ENCODE peak calls at places on chromosomes 16 and 17, in six cellular contexts. R is AG10803, P is BJ, U is osteoblast, Z is GM20000, J is fibroblast of lung. A is an unnamed sample.
A peak's percentile ranks its signal among the peaks of the same experiment; 100 is the strongest.

GRCh38 chr16:12257926-12258561 is 281.5 kb downstream of the SNX29 start:
- DNase-seq in R (no peak), P (no peak), U (peak; percentile 17), Z (no peak), J (no peak), A (no peak)

GRCh38 chr17:549197-550040 is 165.2 kb downstream of the VPS53 start:
- DNase-seq in R (peak; percentile 71), P (peak; percentile 59), U (peak; percentile 77), Z (no peak), J (peak; percentile 87), A (no peak)

GRCh38 chr16:80997139-80997798 is 9.4 kb downstream of the CMC2 start:
- DNase-seq in R (peak; percentile 39), P (no peak), U (no peak), Z (peak; percentile 31), J (peak; percentile 53), A (peak; percentile 43)

GRCh38 chr17:43723697-43724359 is 34.8 kb downstream of the SOST start:
- DNase-seq in R (peak; percentile 88), P (no peak), U (peak; percentile 88), Z (no peak), J (peak; percentile 62), A (peak; percentile 33)

GRCh38 chr17:57534863-57535651 is 210.0 kb downstream of the CCDC182 start:
- DNase-seq in R (no peak), P (no peak), U (peak; percentile 80), Z (no peak), J (no peak), A (no peak)

GRCh38 chr17:62670202-62670821 is 42.8 kb downstream of the MRC2 start:
- DNase-seq in R (no peak), P (no peak), U (no peak), Z (no peak), J (no peak), A (no peak)

GRCh38 chr16:73616186-73616585 is 568.3 kb upstream of the ZFHX3 start:
- DNase-seq in R (peak; percentile 3), P (no peak), U (no peak), Z (no peak), J (no peak), A (peak; percentile 60)

GRCh38 chr16:11497851-11498289 is 88.8 kb downstream of the LITAF start:
- DNase-seq in R (peak; percentile 4), P (no peak), U (peak; percentile 92), Z (no peak), J (peak; percentile 67), A (no peak)

GRCh38 chr17:51647873-51648272 is 387.5 kb downstream of the UTP18 start:
- DNase-seq in R (no peak), P (no peak), U (no peak), Z (no peak), J (peak; percentile 1), A (no peak)

GRCh38 chr16:85784813-85785212 is 14.5 kb downstream of the EMC8 start:
- DNase-seq in R (no peak), P (no peak), U (no peak), Z (no peak), J (no peak), A (no peak)

GRCh38 chr17:63189930-63190329 is 223.9 kb downstream of the TANC2 start:
- DNase-seq in R (no peak), P (no peak), U (no peak), Z (no peak), J (no peak), A (no peak)

GRCh38 chr16:48558269-48558915 is 51.6 kb downstream of the N4BP1 start:
- DNase-seq in R (peak; percentile 79), P (no peak), U (no peak), Z (no peak), J (no peak), A (no peak)

GRCh38 chr17:57404073-57404472 is 147.8 kb downstream of the MSI2 start:
- DNase-seq in R (no peak), P (no peak), U (no peak), Z (peak; percentile 32), J (no peak), A (peak; percentile 37)

GRCh38 chr17:45155483-45155882 is 6.2 kb upstream of the HEXIM2 start:
- DNase-seq in R (no peak), P (no peak), U (no peak), Z (no peak), J (no peak), A (no peak)

GRCh38 chr16:14186007-14186953 is 115.2 kb downstream of the MRTFB start:
- DNase-seq in R (peak; percentile 83), P (no peak), U (no peak), Z (no peak), J (peak; percentile 92), A (peak; percentile 3)

GRCh38 chr17:15143524-15143923 is 121.6 kb downstream of the PMP22 start:
- DNase-seq in R (no peak), P (no peak), U (no peak), Z (no peak), J (no peak), A (no peak)

GRCh38 chr16:52976539-52977167 is 76.0 kb downstream of the CHD9NB start:
- DNase-seq in R (peak; percentile 31), P (no peak), U (peak; percentile 57), Z (peak; percentile 37), J (peak; percentile 10), A (peak; percentile 44)

GRCh38 chr16:11354407-11354732 is 9.1 kb downstream of the RMI2 start:
- DNase-seq in R (no peak), P (no peak), U (no peak), Z (no peak), J (no peak), A (peak; percentile 79)

GRCh38 chr17:3916825-3917224 is 560 bp upstream of the P2RX1 start:
- DNase-seq in R (no peak), P (no peak), U (peak; percentile 80), Z (peak; percentile 32), J (no peak), A (no peak)

GRCh38 chr17:41917192-41917591 is 1.6 kb downstream of the ACLY start:
- DNase-seq in R (peak; percentile 87), P (no peak), U (peak; percentile 90), Z (no peak), J (peak; percentile 79), A (no peak)

GRCh38 chr16:75559002-75559401 is 3.0 kb upstream of the TMEM231 start:
- DNase-seq in R (no peak), P (no peak), U (no peak), Z (no peak), J (no peak), A (no peak)

GRCh38 chr16:23821875-23822688 is 13.7 kb upstream of the PRKCB start:
- DNase-seq in R (no peak), P (no peak), U (no peak), Z (no peak), J (no peak), A (no peak)

GRCh38 chr17:44043326-44043725 is 23.1 kb downstream of the LSM12 start:
- DNase-seq in R (peak; percentile 73), P (no peak), U (peak; percentile 93), Z (no peak), J (no peak), A (no peak)

GRCh38 chr17:48261297-48261880 is 153.8 kb downstream of the SNX11 start:
- DNase-seq in R (peak; percentile 17), P (no peak), U (no peak), Z (no peak), J (no peak), A (peak; percentile 58)

DNA sequence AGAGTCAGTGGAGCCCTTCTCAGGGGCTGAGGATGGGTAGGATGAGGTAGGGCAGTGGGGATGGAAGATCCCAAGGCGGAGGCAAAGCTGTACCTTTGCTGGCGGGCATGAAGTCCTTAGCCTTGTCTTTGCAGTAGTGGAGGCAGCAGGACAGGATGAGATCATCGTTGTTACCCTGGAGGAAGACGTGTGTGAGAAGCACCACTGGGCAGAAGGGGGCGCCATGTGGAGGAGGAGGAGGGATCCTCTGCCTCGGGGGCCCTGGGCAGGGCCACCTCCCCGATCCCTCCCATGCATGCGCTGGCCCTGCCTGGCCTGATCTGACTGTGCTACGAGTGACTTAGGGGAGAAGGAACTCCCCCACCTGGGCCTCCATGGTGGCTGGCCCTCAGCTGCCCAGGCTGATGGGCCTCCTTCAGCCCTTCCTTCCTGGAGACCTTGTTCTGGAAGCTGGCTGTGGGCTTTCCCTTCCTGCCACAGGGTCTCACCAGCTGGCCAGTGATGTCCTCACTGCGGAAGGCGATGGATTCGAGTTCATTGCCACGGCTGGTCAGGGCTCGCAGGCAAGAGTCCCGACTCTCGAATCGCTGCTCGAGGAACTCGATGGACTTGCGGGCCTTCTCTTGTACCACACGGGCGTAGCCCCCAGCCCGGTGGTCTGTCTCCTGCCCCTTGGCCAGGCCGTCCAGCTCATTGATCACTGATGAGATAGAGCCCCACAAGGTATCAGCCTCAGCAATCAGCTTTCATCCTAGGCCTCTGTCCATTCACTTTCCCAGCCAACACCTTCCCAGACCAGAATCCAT is 10.3 kb downstream of the HIC1 start:
- DNase-seq in R (peak; percentile 66), P (no peak), U (peak; percentile 95), Z (peak; percentile 75), J (peak; percentile 81), A (peak; percentile 81)
- TF ChIP-seq CTCF in R (peak; percentile 56), P (peak; percentile 65), U (peak; percentile 62), Z (peak; percentile 61), J (peak; percentile 55), A (peak; percentile 64)

DNA sequence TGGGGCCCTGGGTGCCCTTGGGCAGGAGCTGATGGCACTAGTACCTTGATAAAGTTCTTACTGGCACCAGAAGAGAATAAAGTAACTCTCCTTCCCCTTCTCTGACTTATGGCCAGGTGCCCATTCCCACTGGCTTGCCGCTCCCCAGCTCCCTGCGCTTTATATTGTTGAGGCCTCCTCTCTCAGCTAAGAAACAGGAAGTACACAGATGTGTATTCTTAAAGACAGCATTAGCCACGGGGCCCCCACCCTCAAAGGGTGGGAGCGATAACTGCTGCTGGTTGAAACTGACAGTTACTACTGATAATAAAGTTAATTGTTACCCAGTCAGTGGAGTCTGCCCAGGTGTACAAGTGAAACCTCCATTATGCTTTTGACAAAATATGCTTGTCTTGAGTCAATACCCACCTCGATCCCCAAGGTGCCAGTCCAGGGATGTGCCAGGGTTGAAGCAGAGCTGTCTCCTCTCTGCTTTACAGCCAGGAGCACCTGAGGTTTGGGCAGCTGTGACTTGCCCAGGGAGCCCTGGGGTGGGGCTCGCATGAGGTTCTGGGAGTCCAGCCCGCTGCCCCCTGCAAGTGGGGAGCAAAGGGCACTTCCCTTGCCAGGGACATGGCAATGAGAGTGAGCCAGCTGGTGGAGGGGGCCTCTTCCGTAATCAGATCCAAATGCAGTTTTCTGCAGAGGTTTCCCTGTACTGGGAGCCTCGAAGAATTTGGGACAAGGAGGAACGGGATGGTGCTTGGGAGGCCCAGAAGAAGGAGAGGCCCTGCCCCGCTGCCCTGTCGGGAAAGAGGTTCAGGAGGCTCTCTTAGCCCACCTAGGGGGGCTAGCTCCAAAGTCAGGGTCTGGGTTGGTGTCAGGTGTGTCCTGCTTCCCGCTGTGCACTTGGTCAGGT is 5.4 kb upstream of the CLDN9 start:
- DNase-seq in R (no peak), P (no peak), U (no peak), Z (peak; percentile 59), J (no peak), A (no peak)
- TF ChIP-seq CTCF in R (no peak), P (no peak), U (no peak), Z (no peak), J (no peak), A (no peak)

GRCh38 chr17:7972131-7972785 is 30.2 kb upstream of the GUCY2D start:
- DNase-seq in R (no peak), P (no peak), U (no peak), Z (no peak), J (no peak), A (no peak)
- TF ChIP-seq CTCF in R (peak; percentile 34), P (no peak), U (peak; percentile 42), Z (no peak), J (peak; percentile 19), A (no peak)

DNA sequence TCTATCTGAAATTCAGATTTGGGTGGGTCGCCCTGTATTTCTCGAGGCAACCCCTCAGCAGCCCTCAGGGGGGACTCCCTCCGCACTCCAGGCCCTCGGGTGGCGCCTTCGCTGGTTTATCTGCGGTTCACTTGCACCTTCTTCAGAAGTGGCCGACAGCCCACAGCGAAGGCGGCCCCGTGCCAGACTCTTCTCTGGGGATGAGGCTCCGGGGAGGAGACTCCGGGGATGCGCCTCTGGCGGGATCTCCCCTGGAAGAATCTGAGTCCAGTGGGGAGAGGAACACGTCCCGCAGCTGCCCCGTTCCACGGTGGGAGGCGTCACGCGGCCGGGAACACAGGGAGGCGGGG is 63.9 kb upstream of the DNAJA2 start:
- DNase-seq in R (no peak), P (no peak), U (no peak), Z (peak; percentile 64), J (peak; percentile 21), A (peak; percentile 52)
- TF ChIP-seq CTCF in R (no peak), P (peak; percentile 11), U (no peak), Z (no peak), J (peak; percentile 16), A (no peak)

A was measured in GM12865.